ENCODE peak calls at places on chromosomes 11 and 22, in ten cellular contexts. One of them, this sample, is unnamed.

GRCh38 chr11:9765320-9766101 is 101.6 kb downstream of the SWAP70 start:
- DNase-seq in fibroblast of lung: peak
- DNase-seq in ovary: peak
- DNase-seq in Panc1: no peak
- DNase-seq in activated CD8-positive, alpha-beta T cell treated with anti-CD3 and anti-CD28 coated beads for 36 hours: no peak
- DNase-seq in cardiac muscle cell: peak
- DNase-seq in epithelial cell of esophagus: no peak
- DNase-seq in HCT116: no peak
- DNase-seq in fibroblast of mammary gland: peak
- DNase-seq in MM.1S: no peak
- DNase-seq in this sample: no peak

GRCh38 chr22:50705851-50706351 is 32.1 kb upstream of the ACR start:
- DNase-seq in MM.1S: no peak
- DNase-seq in HCT116: no peak
- DNase-seq in fibroblast of lung: no peak
- DNase-seq in activated CD8-positive, alpha-beta T cell treated with anti-CD3 and anti-CD28 coated beads for 36 hours: no peak
- DNase-seq in epithelial cell of esophagus: no peak
- DNase-seq in cardiac muscle cell: no peak
- DNase-seq in ovary: no peak
- DNase-seq in fibroblast of mammary gland: no peak
- DNase-seq in Panc1: no peak
- DNase-seq in this sample: no peak

GRCh38 chr22:45977551-45978274 is 751 bp upstream of the WNT7B start:
- DNase-seq in fibroblast of mammary gland: no peak
- DNase-seq in epithelial cell of esophagus: peak
- DNase-seq in cardiac muscle cell: peak
- DNase-seq in MM.1S: no peak
- DNase-seq in ovary: no peak
- DNase-seq in activated CD8-positive, alpha-beta T cell treated with anti-CD3 and anti-CD28 coated beads for 36 hours: no peak
- DNase-seq in Panc1: no peak
- DNase-seq in fibroblast of lung: no peak
- DNase-seq in HCT116: no peak
- DNase-seq in this sample: peak

GRCh38 chr11:65194564-65194963 is 12.8 kb downstream of the CAPN1 start:
- DNase-seq in ovary: no peak
- DNase-seq in fibroblast of lung: no peak
- DNase-seq in MM.1S: no peak
- DNase-seq in Panc1: no peak
- DNase-seq in HCT116: no peak
- DNase-seq in activated CD8-positive, alpha-beta T cell treated with anti-CD3 and anti-CD28 coated beads for 36 hours: no peak
- DNase-seq in cardiac muscle cell: no peak
- DNase-seq in epithelial cell of esophagus: no peak
- DNase-seq in fibroblast of mammary gland: no peak
- DNase-seq in this sample: no peak

GRCh38 chr11:111665779-111666178 is 63.5 kb downstream of the SIK2 start:
- DNase-seq in cardiac muscle cell: peak
- DNase-seq in MM.1S: no peak
- DNase-seq in fibroblast of lung: peak
- DNase-seq in Panc1: no peak
- DNase-seq in epithelial cell of esophagus: peak
- DNase-seq in activated CD8-positive, alpha-beta T cell treated with anti-CD3 and anti-CD28 coated beads for 36 hours: peak
- DNase-seq in HCT116: no peak
- DNase-seq in ovary: no peak
- DNase-seq in fibroblast of mammary gland: peak
- DNase-seq in this sample: peak

GRCh38 chr11:36447514-36447913 is 62.6 kb downstream of the TRAF6 start:
- DNase-seq in MM.1S: no peak
- DNase-seq in fibroblast of lung: peak
- DNase-seq in cardiac muscle cell: peak
- DNase-seq in Panc1: no peak
- DNase-seq in fibroblast of mammary gland: no peak
- DNase-seq in ovary: no peak
- DNase-seq in activated CD8-positive, alpha-beta T cell treated with anti-CD3 and anti-CD28 coated beads for 36 hours: no peak
- DNase-seq in epithelial cell of esophagus: no peak
- DNase-seq in HCT116: no peak
- DNase-seq in this sample: peak

GRCh38 chr22:22870577-22871398 is 16.8 kb upstream of the IGLL5 start:
- DNase-seq in ovary: no peak
- DNase-seq in HCT116: no peak
- DNase-seq in epithelial cell of esophagus: no peak
- DNase-seq in cardiac muscle cell: no peak
- DNase-seq in Panc1: no peak
- DNase-seq in fibroblast of mammary gland: no peak
- DNase-seq in MM.1S: peak
- DNase-seq in activated CD8-positive, alpha-beta T cell treated with anti-CD3 and anti-CD28 coated beads for 36 hours: no peak
- DNase-seq in fibroblast of lung: no peak
- DNase-seq in this sample: no peak

GRCh38 chr11:67656278-67656922 is 5.9 kb upstream of the ACY3 start:
- DNase-seq in fibroblast of lung: peak
- DNase-seq in MM.1S: no peak
- DNase-seq in epithelial cell of esophagus: peak
- DNase-seq in fibroblast of mammary gland: peak
- DNase-seq in cardiac muscle cell: no peak
- DNase-seq in Panc1: no peak
- DNase-seq in HCT116: no peak
- DNase-seq in activated CD8-positive, alpha-beta T cell treated with anti-CD3 and anti-CD28 coated beads for 36 hours: no peak
- DNase-seq in ovary: no peak
- DNase-seq in this sample: peak

GRCh38 chr11:47130541-47130940 is 46.1 kb downstream of the ARFGAP2 start:
- DNase-seq in fibroblast of lung: no peak
- DNase-seq in Panc1: no peak
- DNase-seq in ovary: no peak
- DNase-seq in activated CD8-positive, alpha-beta T cell treated with anti-CD3 and anti-CD28 coated beads for 36 hours: no peak
- DNase-seq in MM.1S: no peak
- DNase-seq in cardiac muscle cell: no peak
- DNase-seq in epithelial cell of esophagus: no peak
- DNase-seq in fibroblast of mammary gland: no peak
- DNase-seq in HCT116: no peak
- DNase-seq in this sample: no peak

GRCh38 chr11:6737872-6738466 is 33.8 kb downstream of the OR2AG2 start:
- DNase-seq in activated CD8-positive, alpha-beta T cell treated with anti-CD3 and anti-CD28 coated beads for 36 hours: peak
- DNase-seq in fibroblast of lung: peak
- DNase-seq in ovary: no peak
- DNase-seq in fibroblast of mammary gland: peak
- DNase-seq in Panc1: no peak
- DNase-seq in cardiac muscle cell: peak
- DNase-seq in MM.1S: peak
- DNase-seq in epithelial cell of esophagus: peak
- DNase-seq in HCT116: peak
- DNase-seq in this sample: peak

GRCh38 chr22:25702046-25702445 is 39.9 kb upstream of the MYO18B start:
- DNase-seq in activated CD8-positive, alpha-beta T cell treated with anti-CD3 and anti-CD28 coated beads for 36 hours: no peak
- DNase-seq in fibroblast of lung: peak
- DNase-seq in Panc1: no peak
- DNase-seq in MM.1S: peak
- DNase-seq in ovary: no peak
- DNase-seq in epithelial cell of esophagus: peak
- DNase-seq in cardiac muscle cell: peak
- DNase-seq in fibroblast of mammary gland: peak
- DNase-seq in HCT116: no peak
- DNase-seq in this sample: peak

GRCh38 chr11:66686100-66686785 is 8.6 kb upstream of the RBM4B start:
- DNase-seq in fibroblast of mammary gland: no peak
- DNase-seq in ovary: no peak
- DNase-seq in HCT116: no peak
- DNase-seq in epithelial cell of esophagus: peak
- DNase-seq in MM.1S: no peak
- DNase-seq in fibroblast of lung: no peak
- DNase-seq in cardiac muscle cell: no peak
- DNase-seq in activated CD8-positive, alpha-beta T cell treated with anti-CD3 and anti-CD28 coated beads for 36 hours: no peak
- DNase-seq in Panc1: no peak
- DNase-seq in this sample: no peak

GRCh38 chr11:14022251-14022650 is 59.7 kb downstream of the SPON1 start:
- DNase-seq in Panc1: no peak
- DNase-seq in cardiac muscle cell: no peak
- DNase-seq in activated CD8-positive, alpha-beta T cell treated with anti-CD3 and anti-CD28 coated beads for 36 hours: no peak
- DNase-seq in fibroblast of mammary gland: peak
- DNase-seq in epithelial cell of esophagus: peak
- DNase-seq in ovary: no peak
- DNase-seq in fibroblast of lung: no peak
- DNase-seq in MM.1S: no peak
- DNase-seq in HCT116: no peak
- DNase-seq in this sample: no peak

DNA sequence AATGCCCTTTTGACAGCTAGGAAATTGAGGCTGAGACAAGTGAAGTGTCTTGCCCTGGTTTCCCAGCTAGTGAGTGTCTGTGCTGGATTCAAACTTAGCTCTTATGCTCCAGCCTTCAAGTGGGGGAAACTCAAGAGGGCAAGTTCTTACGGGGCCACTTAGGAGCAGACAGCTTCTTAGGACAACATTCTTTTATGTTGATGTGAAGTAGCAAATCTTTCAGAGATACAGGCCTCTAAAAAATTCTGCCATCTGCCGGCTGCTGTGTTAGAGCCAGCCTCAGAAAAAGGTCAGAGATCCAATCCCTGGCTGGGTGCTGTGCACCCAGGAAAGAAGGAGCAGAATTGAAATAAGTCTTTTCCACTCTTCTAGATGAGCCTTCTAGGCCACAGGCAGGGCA is 26.6 kb downstream of the TIMP3 start:
- DNase-seq in epithelial cell of esophagus: no peak
- DNase-seq in fibroblast of mammary gland: no peak
- DNase-seq in cardiac muscle cell: peak
- DNase-seq in ovary: no peak
- DNase-seq in fibroblast of lung: no peak
- DNase-seq in activated CD8-positive, alpha-beta T cell treated with anti-CD3 and anti-CD28 coated beads for 36 hours: no peak
- DNase-seq in Panc1: no peak
- DNase-seq in MM.1S: no peak
- DNase-seq in HCT116: no peak
- DNase-seq in this sample: no peak
- TF ChIP-seq CTCF in epithelial cell of esophagus: peak
- TF ChIP-seq CTCF in fibroblast of mammary gland: no peak
- TF ChIP-seq CTCF in cardiac muscle cell: peak
- TF ChIP-seq CTCF in ovary: no peak
- TF ChIP-seq CTCF in fibroblast of lung: peak
- TF ChIP-seq CTCF in activated CD8-positive, alpha-beta T cell treated with anti-CD3 and anti-CD28 coated beads for 36 hours: no peak
- TF ChIP-seq CTCF in Panc1: peak
- TF ChIP-seq CTCF in MM.1S: no peak
- TF ChIP-seq CTCF in HCT116: no peak
- TF ChIP-seq CTCF in this sample: no peak

GRCh38 chr11:73982990-73983763 is 534 bp upstream of the UCP2 start:
- DNase-seq in activated CD8-positive, alpha-beta T cell treated with anti-CD3 and anti-CD28 coated beads for 36 hours: peak
- DNase-seq in fibroblast of mammary gland: peak
- DNase-seq in fibroblast of lung: peak
- DNase-seq in cardiac muscle cell: peak
- DNase-seq in epithelial cell of esophagus: peak
- DNase-seq in HCT116: peak
- DNase-seq in Panc1: peak
- DNase-seq in MM.1S: peak
- DNase-seq in ovary: peak
- DNase-seq in this sample: no peak
- TF ChIP-seq CTCF in activated CD8-positive, alpha-beta T cell treated with anti-CD3 and anti-CD28 coated beads for 36 hours: no peak
- TF ChIP-seq CTCF in fibroblast of mammary gland: no peak
- TF ChIP-seq CTCF in fibroblast of lung: no peak
- TF ChIP-seq CTCF in cardiac muscle cell: no peak
- TF ChIP-seq CTCF in epithelial cell of esophagus: no peak
- TF ChIP-seq CTCF in HCT116: no peak
- TF ChIP-seq CTCF in Panc1: no peak
- TF ChIP-seq CTCF in MM.1S: no peak
- TF ChIP-seq CTCF in ovary: no peak
- TF ChIP-seq CTCF in this sample: no peak

GRCh38 chr11:90639687-90640086 is 416.8 kb upstream of the CHORDC1 start:
- DNase-seq in HCT116: no peak
- DNase-seq in ovary: no peak
- DNase-seq in activated CD8-positive, alpha-beta T cell treated with anti-CD3 and anti-CD28 coated beads for 36 hours: no peak
- DNase-seq in fibroblast of lung: peak
- DNase-seq in cardiac muscle cell: no peak
- DNase-seq in epithelial cell of esophagus: peak
- DNase-seq in Panc1: no peak
- DNase-seq in fibroblast of mammary gland: no peak
- DNase-seq in MM.1S: no peak
- DNase-seq in this sample: peak
- TF ChIP-seq CTCF in HCT116: no peak
- TF ChIP-seq CTCF in ovary: no peak
- TF ChIP-seq CTCF in activated CD8-positive, alpha-beta T cell treated with anti-CD3 and anti-CD28 coated beads for 36 hours: no peak
- TF ChIP-seq CTCF in fibroblast of lung: no peak
- TF ChIP-seq CTCF in cardiac muscle cell: no peak
- TF ChIP-seq CTCF in epithelial cell of esophagus: peak
- TF ChIP-seq CTCF in Panc1: peak
- TF ChIP-seq CTCF in fibroblast of mammary gland: peak
- TF ChIP-seq CTCF in MM.1S: no peak
- TF ChIP-seq CTCF in this sample: peak

GRCh38 chr11:116893906-116894305 is 56.5 kb upstream of the APOA1 start:
- DNase-seq in HCT116: no peak
- DNase-seq in cardiac muscle cell: no peak
- DNase-seq in fibroblast of mammary gland: no peak
- DNase-seq in epithelial cell of esophagus: no peak
- DNase-seq in Panc1: no peak
- DNase-seq in ovary: no peak
- DNase-seq in fibroblast of lung: no peak
- DNase-seq in MM.1S: no peak
- DNase-seq in activated CD8-positive, alpha-beta T cell treated with anti-CD3 and anti-CD28 coated beads for 36 hours: no peak
- DNase-seq in this sample: no peak

GRCh38 chr11:116892374-116892773 is 55.0 kb upstream of the APOA1 start:
- DNase-seq in MM.1S: no peak
- DNase-seq in fibroblast of mammary gland: no peak
- DNase-seq in fibroblast of lung: no peak
- DNase-seq in ovary: no peak
- DNase-seq in HCT116: no peak
- DNase-seq in cardiac muscle cell: no peak
- DNase-seq in epithelial cell of esophagus: no peak
- DNase-seq in Panc1: no peak
- DNase-seq in activated CD8-positive, alpha-beta T cell treated with anti-CD3 and anti-CD28 coated beads for 36 hours: no peak
- DNase-seq in this sample: no peak

GRCh38 chr11:116893437-116893836 is 56.0 kb upstream of the APOA1 start:
- DNase-seq in cardiac muscle cell: no peak
- DNase-seq in ovary: no peak
- DNase-seq in HCT116: no peak
- DNase-seq in epithelial cell of esophagus: no peak
- DNase-seq in Panc1: no peak
- DNase-seq in fibroblast of mammary gland: no peak
- DNase-seq in fibroblast of lung: no peak
- DNase-seq in activated CD8-positive, alpha-beta T cell treated with anti-CD3 and anti-CD28 coated beads for 36 hours: no peak
- DNase-seq in MM.1S: no peak
- DNase-seq in this sample: no peak

GRCh38 chr11:116896211-116896610 is 58.8 kb upstream of the APOA1 start:
- DNase-seq in HCT116: no peak
- DNase-seq in Panc1: no peak
- DNase-seq in cardiac muscle cell: no peak
- DNase-seq in fibroblast of lung: no peak
- DNase-seq in ovary: no peak
- DNase-seq in activated CD8-positive, alpha-beta T cell treated with anti-CD3 and anti-CD28 coated beads for 36 hours: no peak
- DNase-seq in MM.1S: no peak
- DNase-seq in fibroblast of mammary gland: no peak
- DNase-seq in epithelial cell of esophagus: no peak
- DNase-seq in this sample: no peak

DNA sequence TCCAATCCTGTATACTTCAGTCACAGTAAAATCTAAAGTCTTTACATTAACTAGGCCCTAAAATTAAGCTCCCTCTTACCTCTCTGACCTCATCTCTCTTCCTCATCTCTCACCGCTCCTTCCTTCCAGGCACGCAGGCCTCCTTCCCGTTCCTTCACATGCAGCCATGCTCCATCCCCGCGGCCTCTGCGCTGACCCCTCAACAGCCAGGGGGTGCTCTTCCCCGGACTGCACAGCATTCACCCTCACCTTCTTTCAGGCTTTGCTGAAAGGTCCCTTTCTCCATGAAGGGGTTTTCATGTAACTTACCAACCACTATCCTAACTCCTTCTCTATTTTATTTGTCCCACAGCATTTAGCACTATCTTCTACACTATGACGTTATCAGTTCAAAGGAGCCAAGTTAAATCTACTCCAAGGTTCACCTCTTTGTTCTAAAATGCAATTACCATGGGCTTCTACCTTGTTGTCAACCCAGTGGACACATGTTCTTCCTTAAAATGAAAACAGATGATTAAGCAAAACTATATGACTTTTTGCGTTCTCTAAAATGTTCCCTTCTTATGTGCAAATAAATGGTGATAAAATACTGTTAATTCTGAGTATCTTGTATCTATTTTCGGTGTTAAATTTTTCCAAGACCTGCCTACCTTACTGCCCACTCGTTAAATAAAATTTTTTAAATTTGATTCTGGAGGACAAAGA is 57.8 kb upstream of the APOA1 start:
- DNase-seq in MM.1S: no peak
- DNase-seq in fibroblast of lung: peak
- DNase-seq in epithelial cell of esophagus: peak
- DNase-seq in ovary: no peak
- DNase-seq in Panc1: no peak
- DNase-seq in cardiac muscle cell: peak
- DNase-seq in activated CD8-positive, alpha-beta T cell treated with anti-CD3 and anti-CD28 coated beads for 36 hours: peak
- DNase-seq in HCT116: no peak
- DNase-seq in fibroblast of mammary gland: no peak
- DNase-seq in this sample: no peak
- TF ChIP-seq CTCF in MM.1S: peak
- TF ChIP-seq CTCF in fibroblast of lung: no peak
- TF ChIP-seq CTCF in epithelial cell of esophagus: no peak
- TF ChIP-seq CTCF in ovary: no peak
- TF ChIP-seq CTCF in Panc1: peak
- TF ChIP-seq CTCF in cardiac muscle cell: peak
- TF ChIP-seq CTCF in activated CD8-positive, alpha-beta T cell treated with anti-CD3 and anti-CD28 coated beads for 36 hours: peak
- TF ChIP-seq CTCF in HCT116: peak
- TF ChIP-seq CTCF in fibroblast of mammary gland: peak
- TF ChIP-seq CTCF in this sample: peak

This sample was measured in MCF 10A.